ENCODE peak calls at places on chromosome 3, in eight cellular contexts. One of them, this sample, is unnamed.

GRCh38 chr3:157700405-157700804 is 197.2 kb upstream of the VEPH1 start:
- DNase-seq in adrenal gland: no peak
- DNase-seq in A549: peak
- DNase-seq in breast epithelium: no peak
- DNase-seq in ovary: no peak
- DNase-seq in Peyer's patch: no peak
- DNase-seq in GM12878: no peak
- DNase-seq in transverse colon: no peak
- DNase-seq in this sample: no peak

GRCh38 chr3:30721314-30721634 is 114.9 kb downstream of the TGFBR2 start:
- DNase-seq in adrenal gland: no peak
- DNase-seq in A549: no peak
- DNase-seq in breast epithelium: no peak
- DNase-seq in ovary: no peak
- DNase-seq in Peyer's patch: no peak
- DNase-seq in GM12878: no peak
- DNase-seq in transverse colon: no peak
- DNase-seq in this sample: no peak

GRCh38 chr3:50599716-50600118 is 11.9 kb downstream of the CISH start:
- DNase-seq in adrenal gland: no peak
- DNase-seq in A549: no peak
- DNase-seq in breast epithelium: no peak
- DNase-seq in ovary: no peak
- DNase-seq in Peyer's patch: no peak
- DNase-seq in GM12878: no peak
- DNase-seq in transverse colon: no peak
- DNase-seq in this sample: no peak

GRCh38 chr3:124552224-124552623 is 178.0 kb upstream of the UMPS start:
- DNase-seq in adrenal gland: no peak
- DNase-seq in A549: peak
- DNase-seq in breast epithelium: peak
- DNase-seq in ovary: no peak
- DNase-seq in Peyer's patch: peak
- DNase-seq in GM12878: no peak
- DNase-seq in transverse colon: peak
- DNase-seq in this sample: no peak

GRCh38 chr3:18426597-18426996 is 1.5 kb upstream of the SATB1 start:
- DNase-seq in adrenal gland: no peak
- DNase-seq in A549: no peak
- DNase-seq in breast epithelium: no peak
- DNase-seq in ovary: no peak
- DNase-seq in Peyer's patch: no peak
- DNase-seq in GM12878: no peak
- DNase-seq in transverse colon: no peak
- DNase-seq in this sample: no peak

GRCh38 chr3:99544819-99545281 is 93.5 kb upstream of the COL8A1 start:
- DNase-seq in adrenal gland: peak
- DNase-seq in A549: no peak
- DNase-seq in breast epithelium: no peak
- DNase-seq in ovary: no peak
- DNase-seq in Peyer's patch: no peak
- DNase-seq in GM12878: no peak
- DNase-seq in transverse colon: peak
- DNase-seq in this sample: no peak

GRCh38 chr3:37863949-37864822 is 2.5 kb downstream of the CTDSPL start:
- DNase-seq in adrenal gland: no peak
- DNase-seq in A549: peak
- DNase-seq in breast epithelium: no peak
- DNase-seq in ovary: no peak
- DNase-seq in Peyer's patch: no peak
- DNase-seq in GM12878: no peak
- DNase-seq in transverse colon: no peak
- DNase-seq in this sample: no peak

GRCh38 chr3:10550705-10551104 is 45.3 kb upstream of the ATP2B2 start:
- DNase-seq in adrenal gland: no peak
- DNase-seq in A549: no peak
- DNase-seq in breast epithelium: peak
- DNase-seq in ovary: no peak
- DNase-seq in Peyer's patch: no peak
- DNase-seq in GM12878: no peak
- DNase-seq in transverse colon: no peak
- DNase-seq in this sample: no peak

GRCh38 chr3:194139085-194139976 is 3.4 kb downstream of the HES1 start:
- DNase-seq in adrenal gland: no peak
- DNase-seq in A549: peak
- DNase-seq in breast epithelium: no peak
- DNase-seq in ovary: no peak
- DNase-seq in Peyer's patch: peak
- DNase-seq in GM12878: no peak
- DNase-seq in transverse colon: no peak
- DNase-seq in this sample: no peak

GRCh38 chr3:77915341-77915740 is 875.4 kb downstream of the ROBO2 start:
- DNase-seq in adrenal gland: no peak
- DNase-seq in A549: no peak
- DNase-seq in breast epithelium: no peak
- DNase-seq in ovary: no peak
- DNase-seq in Peyer's patch: no peak
- DNase-seq in GM12878: no peak
- DNase-seq in transverse colon: no peak
- DNase-seq in this sample: no peak

GRCh38 chr3:128805771-128806170 is 73.6 kb upstream of the ACAD9 start:
- DNase-seq in adrenal gland: no peak
- DNase-seq in A549: no peak
- DNase-seq in breast epithelium: no peak
- DNase-seq in ovary: no peak
- DNase-seq in Peyer's patch: no peak
- DNase-seq in GM12878: no peak
- DNase-seq in transverse colon: no peak
- DNase-seq in this sample: no peak

GRCh38 chr3:158488670-158489069 is 82.3 kb upstream of the MLF1 start:
- DNase-seq in adrenal gland: no peak
- DNase-seq in A549: no peak
- DNase-seq in breast epithelium: no peak
- DNase-seq in ovary: no peak
- DNase-seq in Peyer's patch: no peak
- DNase-seq in GM12878: no peak
- DNase-seq in transverse colon: no peak
- DNase-seq in this sample: no peak

GRCh38 chr3:134334901-134335280 is 39.4 kb downstream of the AMOTL2 start:
- DNase-seq in adrenal gland: no peak
- DNase-seq in A549: no peak
- DNase-seq in breast epithelium: no peak
- DNase-seq in ovary: no peak
- DNase-seq in Peyer's patch: peak
- DNase-seq in GM12878: no peak
- DNase-seq in transverse colon: no peak
- DNase-seq in this sample: no peak

GRCh38 chr3:123489400-123490004 is 40.6 kb upstream of the ADCY5 start:
- DNase-seq in adrenal gland: peak
- DNase-seq in A549: peak
- DNase-seq in breast epithelium: peak
- DNase-seq in ovary: peak
- DNase-seq in Peyer's patch: peak
- DNase-seq in GM12878: no peak
- DNase-seq in transverse colon: peak
- DNase-seq in this sample: peak

GRCh38 chr3:39540162-39540921 is 72.9 kb downstream of the MOBP start:
- DNase-seq in adrenal gland: no peak
- DNase-seq in A549: no peak
- DNase-seq in breast epithelium: no peak
- DNase-seq in ovary: no peak
- DNase-seq in Peyer's patch: no peak
- DNase-seq in GM12878: no peak
- DNase-seq in transverse colon: no peak
- DNase-seq in this sample: no peak

GRCh38 chr3:187098925-187099512 is 40.3 kb downstream of the RPL39L start:
- DNase-seq in adrenal gland: no peak
- DNase-seq in A549: no peak
- DNase-seq in breast epithelium: no peak
- DNase-seq in ovary: no peak
- DNase-seq in Peyer's patch: no peak
- DNase-seq in GM12878: no peak
- DNase-seq in transverse colon: no peak
- DNase-seq in this sample: no peak

GRCh38 chr3:173529062-173529711 is 131.6 kb downstream of the NLGN1 start:
- DNase-seq in adrenal gland: no peak
- DNase-seq in A549: peak
- DNase-seq in breast epithelium: no peak
- DNase-seq in ovary: no peak
- DNase-seq in Peyer's patch: no peak
- DNase-seq in GM12878: no peak
- DNase-seq in transverse colon: no peak
- DNase-seq in this sample: peak

GRCh38 chr3:1468145-1468544 is 375.3 kb downstream of the CNTN6 start:
- DNase-seq in adrenal gland: no peak
- DNase-seq in A549: no peak
- DNase-seq in breast epithelium: no peak
- DNase-seq in ovary: no peak
- DNase-seq in Peyer's patch: no peak
- DNase-seq in GM12878: no peak
- DNase-seq in transverse colon: no peak
- DNase-seq in this sample: no peak

GRCh38 chr3:4985330-4986174 is 6.3 kb downstream of the BHLHE40 start:
- DNase-seq in adrenal gland: peak
- DNase-seq in A549: peak
- DNase-seq in breast epithelium: peak
- DNase-seq in ovary: peak
- DNase-seq in Peyer's patch: no peak
- DNase-seq in GM12878: no peak
- DNase-seq in transverse colon: no peak
- DNase-seq in this sample: no peak

GRCh38 chr3:123036352-123037014 is 8.9 kb upstream of the SEMA5B start:
- DNase-seq in adrenal gland: peak
- DNase-seq in A549: no peak
- DNase-seq in breast epithelium: no peak
- DNase-seq in ovary: no peak
- DNase-seq in Peyer's patch: no peak
- DNase-seq in GM12878: no peak
- DNase-seq in transverse colon: no peak
- DNase-seq in this sample: no peak

GRCh38 chr3:116443096-116443793 is 2.0 kb downstream of the LSAMP start:
- DNase-seq in adrenal gland: no peak
- DNase-seq in A549: no peak
- DNase-seq in breast epithelium: no peak
- DNase-seq in ovary: no peak
- DNase-seq in Peyer's patch: no peak
- DNase-seq in GM12878: no peak
- DNase-seq in transverse colon: no peak
- DNase-seq in this sample: no peak

GRCh38 chr3:120095226-120096165 is 1.2 kb upstream of the GSK3B start:
- DNase-seq in adrenal gland: peak
- DNase-seq in A549: peak
- DNase-seq in breast epithelium: peak
- DNase-seq in ovary: peak
- DNase-seq in Peyer's patch: peak
- DNase-seq in GM12878: peak
- DNase-seq in transverse colon: peak
- DNase-seq in this sample: peak
- TF ChIP-seq POLR2A in adrenal gland: peak
- TF ChIP-seq POLR2A in A549: peak
- TF ChIP-seq POLR2A in breast epithelium: peak
- TF ChIP-seq POLR2A in ovary: peak
- TF ChIP-seq POLR2A in Peyer's patch: peak
- TF ChIP-seq POLR2A in GM12878: peak
- TF ChIP-seq POLR2A in transverse colon: peak
- TF ChIP-seq POLR2A in this sample: peak

GRCh38 chr3:132416807-132417694 is at the start of gene DNAJC13:
- DNase-seq in adrenal gland: peak
- DNase-seq in A549: peak
- DNase-seq in breast epithelium: peak
- DNase-seq in ovary: peak
- DNase-seq in Peyer's patch: peak
- DNase-seq in GM12878: peak
- DNase-seq in transverse colon: peak
- DNase-seq in this sample: peak
- TF ChIP-seq POLR2A in adrenal gland: peak
- TF ChIP-seq POLR2A in A549: peak
- TF ChIP-seq POLR2A in breast epithelium: peak
- TF ChIP-seq POLR2A in ovary: peak
- TF ChIP-seq POLR2A in Peyer's patch: peak
- TF ChIP-seq POLR2A in GM12878: peak
- TF ChIP-seq POLR2A in transverse colon: peak
- TF ChIP-seq POLR2A in this sample: peak

GRCh38 chr3:106251160-106251892 is 382.5 kb upstream of the CBLB start:
- DNase-seq in adrenal gland: no peak
- DNase-seq in A549: peak
- DNase-seq in breast epithelium: no peak
- DNase-seq in ovary: no peak
- DNase-seq in Peyer's patch: no peak
- DNase-seq in GM12878: no peak
- DNase-seq in transverse colon: no peak
- DNase-seq in this sample: no peak

GRCh38 chr3:106257172-106257571 is 388.4 kb upstream of the CBLB start:
- DNase-seq in adrenal gland: no peak
- DNase-seq in A549: no peak
- DNase-seq in breast epithelium: no peak
- DNase-seq in ovary: no peak
- DNase-seq in Peyer's patch: no peak
- DNase-seq in GM12878: no peak
- DNase-seq in transverse colon: no peak
- DNase-seq in this sample: no peak

GRCh38 chr3:106255870-106256248 is 387.0 kb upstream of the CBLB start:
- DNase-seq in adrenal gland: no peak
- DNase-seq in A549: no peak
- DNase-seq in breast epithelium: no peak
- DNase-seq in ovary: no peak
- DNase-seq in Peyer's patch: peak
- DNase-seq in GM12878: peak
- DNase-seq in transverse colon: peak
- DNase-seq in this sample: no peak

GRCh38 chr3:106261396-106261795 is 392.6 kb upstream of the CBLB start:
- DNase-seq in adrenal gland: no peak
- DNase-seq in A549: no peak
- DNase-seq in breast epithelium: no peak
- DNase-seq in ovary: no peak
- DNase-seq in Peyer's patch: no peak
- DNase-seq in GM12878: no peak
- DNase-seq in transverse colon: no peak
- DNase-seq in this sample: no peak

GRCh38 chr3:106256249-106256957 is 387.6 kb upstream of the CBLB start:
- DNase-seq in adrenal gland: no peak
- DNase-seq in A549: no peak
- DNase-seq in breast epithelium: no peak
- DNase-seq in ovary: no peak
- DNase-seq in Peyer's patch: no peak
- DNase-seq in GM12878: peak
- DNase-seq in transverse colon: no peak
- DNase-seq in this sample: no peak
- TF ChIP-seq POLR2A in adrenal gland: no peak
- TF ChIP-seq POLR2A in A549: no peak
- TF ChIP-seq POLR2A in breast epithelium: no peak
- TF ChIP-seq POLR2A in ovary: no peak
- TF ChIP-seq POLR2A in Peyer's patch: no peak
- TF ChIP-seq POLR2A in GM12878: peak
- TF ChIP-seq POLR2A in transverse colon: no peak
- TF ChIP-seq POLR2A in this sample: no peak

DNA sequence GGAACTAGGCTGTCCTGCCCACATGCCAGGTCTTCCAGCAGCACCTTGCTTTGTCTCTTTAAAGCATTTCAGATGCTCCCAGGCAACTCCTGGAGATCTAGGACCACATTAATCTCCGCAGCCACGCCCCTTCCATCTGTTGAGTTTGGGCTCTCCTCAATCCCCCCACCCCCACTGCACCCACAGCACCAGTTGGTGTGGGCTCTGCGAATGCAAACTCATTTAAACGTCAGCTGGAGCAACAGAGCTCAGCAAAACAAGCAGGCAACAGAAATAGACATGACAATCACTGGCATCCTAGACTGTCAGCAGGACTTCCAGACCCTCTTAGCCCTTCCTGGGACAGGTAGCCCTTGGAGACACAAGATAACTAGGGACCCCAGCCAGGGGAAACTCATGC is 106.9 kb downstream of the LSM3 start:
- DNase-seq in adrenal gland: no peak
- DNase-seq in A549: no peak
- DNase-seq in breast epithelium: no peak
- DNase-seq in ovary: no peak
- DNase-seq in Peyer's patch: no peak
- DNase-seq in GM12878: no peak
- DNase-seq in transverse colon: no peak
- DNase-seq in this sample: no peak
- TF ChIP-seq POLR2A in adrenal gland: no peak
- TF ChIP-seq POLR2A in A549: no peak
- TF ChIP-seq POLR2A in breast epithelium: no peak
- TF ChIP-seq POLR2A in ovary: no peak
- TF ChIP-seq POLR2A in Peyer's patch: no peak
- TF ChIP-seq POLR2A in GM12878: no peak
- TF ChIP-seq POLR2A in transverse colon: no peak
- TF ChIP-seq POLR2A in this sample: no peak

This sample was measured in H54.